ENCODE peak calls at places on chromosomes 13 and 19, in eight cellular contexts. V is psoas muscle, C is neural crest cell, T is AG09319, W is right cardiac atrium, J is dorsolateral prefrontal cortex, Z is fibroblast of the aortic adventitia, F is islet precursor cell. G is an unnamed sample.

GRCh38 chr19:54155694-54156093 is 3.8 kb downstream of the LENG1 start:
- DNase-seq in W (no peak), C (no peak), J (no peak), V (no peak), Z (no peak), T (no peak), F (no peak), G (no peak)

GRCh38 chr19:36009220-36009619 is 607 bp upstream of the SYNE4 start:
- DNase-seq in T (no peak), J (peak), W (peak), V (peak), C (peak), Z (peak), F (peak), G (no peak)

GRCh38 chr19:15934332-15935078 is at the start of gene CYP4F11:
- DNase-seq in V (peak), Z (no peak), T (no peak), J (peak), C (no peak), W (peak), F (no peak), G (no peak)

GRCh38 chr19:55027472-55028337 is 10.4 kb downstream of the GP6 start:
- DNase-seq in Z (no peak), F (no peak), J (no peak), C (no peak), T (no peak), W (no peak), V (no peak), G (peak)

GRCh38 chr13:23386533-23386932 is 47.0 kb downstream of the SACS start:
- DNase-seq in F (no peak), T (no peak), V (no peak), C (no peak), W (no peak), J (no peak), Z (no peak), G (no peak)

GRCh38 chr19:10812902-10813404 is 23.1 kb downstream of the TMED1 start:
- DNase-seq in T (peak), Z (peak), W (peak), F (peak), J (no peak), C (no peak), V (peak), G (no peak)

GRCh38 chr19:37998801-37999308 is 91.8 kb downstream of the SIPA1L3 start:
- DNase-seq in Z (no peak), F (no peak), T (no peak), V (no peak), J (no peak), W (no peak), C (no peak), G (no peak)

GRCh38 chr19:1274852-1275259 is 474 bp upstream of the FAM174C start:
- DNase-seq in V (no peak), T (no peak), C (no peak), W (no peak), J (no peak), Z (no peak), F (no peak), G (no peak)